ENCODE peak calls at places on chromosome 18, in nine cellular contexts. W is fibroblast of mammary gland, L is transverse colon, G is GM06990, Z is endothelial cell, V is neural crest cell, D is GM13976, U is HepG2, P is endodermal cell. T is an unnamed sample.

GRCh38 chr18:58091099-58091611 is 47.1 kb downstream of the NEDD4L start:
- DNase-seq in U (no peak), W (no peak), L (peak), P (no peak), D (no peak), Z (no peak), V (no peak), G (peak), T (peak)

GRCh38 chr18:3966246-3966984 is 488.7 kb downstream of the DLGAP1 start:
- DNase-seq in P (no peak), Z (no peak), U (no peak), G (no peak), L (no peak), D (no peak), W (peak), V (no peak), T (no peak)

GRCh38 chr18:76447268-76447890 is 47.7 kb downstream of the ZNF516 start:
- DNase-seq in L (no peak), P (no peak), G (no peak), D (no peak), V (no peak), Z (no peak), U (no peak), W (peak), T (no peak)

GRCh38 chr18:59871711-59872362 is 28.0 kb upstream of the PMAIP1 start:
- DNase-seq in Z (no peak), U (no peak), D (no peak), G (no peak), L (no peak), P (peak), W (no peak), V (no peak), T (no peak)

GRCh38 chr18:45161850-45162249 is 453.4 kb upstream of the SLC14A2 start:
- DNase-seq in U (no peak), G (peak), D (no peak), P (no peak), L (no peak), W (no peak), Z (no peak), V (no peak), T (no peak)

GRCh38 chr18:23779696-23780303 is 90.5 kb downstream of the LAMA3 start:
- DNase-seq in V (no peak), D (no peak), Z (no peak), L (no peak), G (no peak), P (peak), U (peak), W (peak), T (no peak)

GRCh38 chr18:49459404-49460171 is 857 bp downstream of the DYM start:
- DNase-seq in W (peak), L (no peak), P (no peak), D (peak), U (no peak), V (no peak), Z (no peak), G (no peak), T (no peak)

GRCh38 chr18:48990497-48991298 is 39.9 kb upstream of the SMAD7 start:
- DNase-seq in U (peak), Z (no peak), D (peak), G (no peak), P (peak), L (no peak), V (no peak), W (peak), T (peak)

GRCh38 chr18:59900222-59901128 is 679 bp downstream of the PMAIP1 start:
- DNase-seq in D (peak), Z (peak), L (peak), G (peak), W (peak), P (peak), V (peak), U (no peak), T (peak)

GRCh38 chr18:29560270-29560669 is 1383.3 kb upstream of the CDH2 start:
- DNase-seq in G (no peak), P (no peak), D (no peak), L (no peak), V (no peak), W (no peak), Z (no peak), U (no peak), T (no peak)

GRCh38 chr18:37536646-37537045 is 29.0 kb downstream of the CELF4 start:
- DNase-seq in G (no peak), U (no peak), P (no peak), L (no peak), Z (no peak), V (no peak), D (no peak), W (no peak), T (no peak)

GRCh38 chr18:35682282-35682867 is 100.8 kb downstream of the GALNT1 start:
- DNase-seq in Z (no peak), D (no peak), W (no peak), V (no peak), G (no peak), U (no peak), L (no peak), P (no peak), T (no peak)

GRCh38 chr18:43780782-43781340 is 503.6 kb upstream of the SYT4 start:
- DNase-seq in W (peak), V (no peak), G (no peak), Z (no peak), P (no peak), L (no peak), D (no peak), U (no peak), T (no peak)

GRCh38 chr18:66280470-66280869 is 323.4 kb downstream of the CDH19 start:
- DNase-seq in L (no peak), W (no peak), Z (no peak), U (no peak), D (no peak), P (no peak), V (no peak), G (no peak), T (no peak)

GRCh38 chr18:79439201-79440023 is 43.7 kb downstream of the NFATC1 start:
- DNase-seq in W (peak), L (no peak), Z (no peak), V (no peak), P (no peak), U (no peak), G (no peak), D (no peak), T (no peak)

GRCh38 chr18:13895505-13896033 is 19.8 kb downstream of the MC2R start:
- DNase-seq in V (no peak), Z (no peak), W (no peak), U (no peak), G (no peak), P (no peak), L (no peak), D (no peak), T (no peak)

GRCh38 chr18:23970161-23971153 is 44.1 kb upstream of the TTC39C start:
- DNase-seq in D (no peak), U (no peak), Z (no peak), P (no peak), W (no peak), G (no peak), L (no peak), V (no peak), T (no peak)

GRCh38 chr18:48643262-48643661 is 104.4 kb downstream of the CTIF start:
- DNase-seq in V (no peak), P (no peak), G (no peak), Z (no peak), D (no peak), L (no peak), U (no peak), W (no peak), T (no peak)

GRCh38 chr18:23798824-23799223 is 109.6 kb downstream of the LAMA3 start:
- DNase-seq in W (no peak), U (no peak), Z (no peak), L (no peak), G (no peak), V (no peak), P (no peak), D (no peak), T (no peak)

GRCh38 chr18:58993260-58993659 is 128.6 kb downstream of the ZNF532 start:
- DNase-seq in L (no peak), P (no peak), W (peak), U (no peak), Z (no peak), D (no peak), V (no peak), G (no peak), T (no peak)

GRCh38 chr18:66129248-66129647 is 378.4 kb downstream of the CDH7 start:
- DNase-seq in P (no peak), Z (no peak), U (no peak), W (no peak), V (no peak), L (no peak), G (no peak), D (no peak), T (no peak)

GRCh38 chr18:67139899-67140298 is 376.6 kb downstream of the DSEL start:
- DNase-seq in Z (no peak), G (no peak), L (no peak), D (no peak), V (no peak), P (no peak), U (no peak), W (no peak), T (no peak)

GRCh38 chr18:56043691-56044090 is 455.7 kb upstream of the TCF4 start:
- DNase-seq in U (no peak), W (no peak), L (no peak), P (peak), D (no peak), G (no peak), Z (no peak), V (peak), T (peak)

GRCh38 chr18:33020877-33021276 is 248.1 kb upstream of the KLHL14 start:
- DNase-seq in W (peak), V (no peak), P (no peak), U (no peak), L (no peak), Z (no peak), D (no peak), G (no peak), T (no peak)

GRCh38 chr18:32469691-32470131 is 971 bp downstream of the GAREM1 start:
- DNase-seq in D (peak), P (no peak), G (no peak), L (no peak), Z (no peak), V (no peak), U (no peak), W (peak), T (no peak)

GRCh38 chr18:52670903-52671302 is 330.9 kb downstream of the DCC start:
- DNase-seq in G (no peak), L (no peak), P (no peak), D (no peak), Z (no peak), V (no peak), W (peak), U (peak), T (peak)

GRCh38 chr18:47172476-47172875 is 3.7 kb downstream of the IER3IP1 start:
- DNase-seq in P (no peak), D (no peak), W (no peak), U (no peak), G (no peak), L (no peak), V (no peak), Z (no peak), T (no peak)

GRCh38 chr18:47260138-47260923 is 8.9 kb upstream of the SKOR2 start:
- DNase-seq in L (peak), Z (peak), U (peak), D (no peak), W (peak), G (no peak), P (peak), V (peak), T (no peak)

GRCh38 chr18:79599503-79599931 is 80.1 kb upstream of the CTDP1 start:
- DNase-seq in L (peak), U (no peak), D (no peak), V (no peak), W (peak), G (no peak), P (no peak), Z (no peak), T (no peak)

GRCh38 chr18:23099621-23100020 is 35.7 kb upstream of the CABLES1 start:
- DNase-seq in P (no peak), Z (no peak), L (peak), V (no peak), G (no peak), D (no peak), U (peak), W (no peak), T (peak)

GRCh38 chr18:48790226-48790863 is 160.4 kb downstream of the SMAD7 start:
- DNase-seq in V (no peak), U (no peak), W (no peak), G (no peak), D (no peak), P (peak), L (no peak), Z (no peak), T (peak)

GRCh38 chr18:48099481-48100167 is 169.2 kb upstream of the SMAD2 start:
- DNase-seq in D (no peak), G (no peak), W (no peak), V (no peak), P (no peak), Z (no peak), L (no peak), U (no peak), T (no peak)

GRCh38 chr18:10528439-10528838 is 2.6 kb downstream of the NAPG start:
- DNase-seq in V (no peak), L (no peak), Z (no peak), D (no peak), W (no peak), G (no peak), U (no peak), P (no peak), T (no peak)

GRCh38 chr18:28045176-28045810 is 131.6 kb downstream of the CDH2 start:
- DNase-seq in Z (no peak), G (no peak), L (no peak), U (no peak), W (peak), D (no peak), P (no peak), V (no peak), T (no peak)

GRCh38 chr18:31992836-31993575 is 25.6 kb upstream of the RNF125 start:
- DNase-seq in L (no peak), Z (peak), V (no peak), G (no peak), W (no peak), U (no peak), P (peak), D (no peak), T (no peak)

GRCh38 chr18:48263913-48264506 is 145.2 kb downstream of the ZBTB7C start:
- DNase-seq in D (no peak), W (peak), V (no peak), G (no peak), L (no peak), P (no peak), U (no peak), Z (no peak), T (no peak)

GRCh38 chr18:34121157-34121807 is 103.4 kb downstream of the NOL4 start:
- DNase-seq in U (peak), L (no peak), P (no peak), D (no peak), V (no peak), W (peak), G (no peak), Z (no peak), T (peak)

GRCh38 chr18:29780814-29781213 is 1261.7 kb downstream of the DSC3 start:
- DNase-seq in D (no peak), U (no peak), V (no peak), L (no peak), P (no peak), Z (no peak), G (no peak), W (no peak), T (no peak)

GRCh38 chr18:75208836-75209128 is 157 bp downstream of the PTGR3 start:
- DNase-seq in D (no peak), V (peak), L (no peak), U (no peak), W (no peak), P (peak), Z (no peak), G (no peak), T (no peak)

GRCh38 chr18:25979358-25979727 is 111.1 kb downstream of the SS18 start:
- DNase-seq in U (no peak), D (no peak), G (no peak), Z (no peak), P (no peak), W (no peak), L (no peak), V (no peak), T (no peak)

GRCh38 chr18:25974630-25975077 is 115.8 kb downstream of the SS18 start:
- DNase-seq in Z (no peak), U (no peak), G (no peak), D (no peak), P (no peak), L (no peak), V (no peak), W (no peak), T (no peak)
- TF ChIP-seq CTCF in Z (no peak), U (no peak), G (no peak), D (no peak), P (no peak), L (no peak), V (no peak), W (no peak), T (no peak)

GRCh38 chr18:39838831-39839230 is 2116.2 kb upstream of the PIK3C3 start:
- DNase-seq in Z (no peak), G (no peak), D (no peak), V (no peak), P (no peak), U (no peak), W (peak), L (no peak), T (no peak)

GRCh38 chr18:39834636-39835035 is 2120.4 kb upstream of the PIK3C3 start:
- DNase-seq in Z (no peak), U (no peak), W (no peak), P (no peak), L (no peak), G (no peak), D (no peak), V (no peak), T (no peak)

GRCh38 chr18:39839782-39840181 is 2115.3 kb upstream of the PIK3C3 start:
- DNase-seq in W (peak), D (no peak), P (no peak), Z (no peak), U (no peak), V (no peak), G (no peak), L (no peak), T (no peak)

GRCh38 chr18:39840406-39840805 is 2114.6 kb upstream of the PIK3C3 start:
- DNase-seq in L (no peak), P (no peak), V (no peak), G (no peak), U (no peak), D (no peak), Z (no peak), W (peak), T (no peak)

GRCh38 chr18:39835303-39836030 is 2119.6 kb upstream of the PIK3C3 start:
- DNase-seq in G (no peak), U (no peak), W (peak), D (no peak), V (no peak), L (no peak), P (no peak), Z (no peak), T (no peak)
- TF ChIP-seq CTCF in G (no peak), U (no peak), W (peak), D (no peak), V (no peak), L (no peak), P (peak), Z (no peak), T (no peak)

GRCh38 chr18:63320690-63321265 is 1.2 kb upstream of the BCL2 start:
- DNase-seq in Z (peak), W (peak), U (peak), L (peak), G (peak), P (peak), V (peak), D (peak), T (peak)
- TF ChIP-seq CTCF in Z (no peak), W (no peak), U (no peak), L (peak), G (peak), P (peak), V (peak), D (no peak), T (no peak)

GRCh38 chr18:8329186-8329771 is 280.0 kb upstream of the RAB12 start:
- DNase-seq in L (no peak), V (no peak), Z (no peak), U (peak), G (no peak), W (peak), P (no peak), D (no peak), T (peak)

GRCh38 chr18:8322486-8322885 is 286.8 kb upstream of the RAB12 start:
- DNase-seq in P (no peak), V (no peak), U (no peak), D (no peak), G (no peak), L (no peak), Z (no peak), W (no peak), T (no peak)

GRCh38 chr18:8319798-8320477 is 289.3 kb upstream of the RAB12 start:
- DNase-seq in V (no peak), Z (no peak), U (no peak), W (peak), L (no peak), D (no peak), G (no peak), P (no peak), T (no peak)

GRCh38 chr18:8326763-8327394 is 282.4 kb upstream of the RAB12 start:
- DNase-seq in P (no peak), W (no peak), Z (no peak), D (no peak), V (no peak), G (no peak), U (no peak), L (no peak), T (no peak)

GRCh38 chr18:8324343-8325065 is 284.7 kb upstream of the RAB12 start:
- DNase-seq in G (no peak), D (no peak), V (no peak), U (no peak), L (no peak), W (no peak), Z (no peak), P (no peak), T (no peak)
- TF ChIP-seq CTCF in G (no peak), D (no peak), V (no peak), U (peak), L (no peak), W (peak), Z (no peak), P (peak), T (no peak)

GRCh38 chr18:72772916-72773315 is 94.9 kb downstream of the NETO1 start:
- DNase-seq in Z (no peak), P (no peak), G (no peak), V (no peak), D (no peak), U (no peak), W (no peak), L (no peak), T (no peak)

DNA sequence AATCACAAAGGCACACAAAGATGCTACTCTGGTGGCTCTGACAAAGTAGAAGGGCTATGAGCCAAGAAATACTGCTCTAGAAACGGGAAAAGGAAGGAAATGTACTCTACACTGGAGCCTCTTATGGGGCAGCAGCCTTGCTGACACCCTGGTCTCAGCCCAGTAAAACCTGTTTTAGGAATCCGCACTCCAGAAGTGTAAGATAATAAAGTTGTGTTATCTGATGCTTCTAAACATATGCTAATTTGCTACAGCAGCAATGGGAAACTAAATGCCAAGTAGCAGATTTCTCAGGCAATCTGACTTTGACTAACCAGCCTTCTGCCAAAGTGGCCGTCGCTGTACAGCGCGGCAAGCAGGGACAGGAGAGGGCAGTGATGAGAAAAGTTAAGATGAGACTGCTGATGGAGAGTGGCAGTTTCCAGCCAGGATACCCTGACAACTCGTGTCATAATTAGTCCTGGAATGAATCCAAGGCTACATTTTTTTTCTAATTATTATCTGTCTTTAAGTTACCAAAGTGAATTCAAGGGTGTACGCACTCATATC is 99.0 kb downstream of the NETO1 start:
- DNase-seq in G (no peak), D (no peak), L (no peak), Z (no peak), W (no peak), V (no peak), U (no peak), P (peak), T (no peak)
- TF ChIP-seq CTCF in G (no peak), D (no peak), L (no peak), Z (no peak), W (no peak), V (no peak), U (peak), P (peak), T (no peak)

GRCh38 chr18:2139676-2140075 is 431.6 kb downstream of the METTL4 start:
- DNase-seq in U (no peak), P (no peak), D (no peak), V (no peak), G (no peak), W (peak), L (no peak), Z (no peak), T (no peak)

GRCh38 chr18:2135309-2135708 is 436.0 kb downstream of the METTL4 start:
- DNase-seq in G (no peak), U (no peak), V (no peak), P (no peak), Z (no peak), W (no peak), L (no peak), D (no peak), T (no peak)

GRCh38 chr18:2134364-2134763 is 436.9 kb downstream of the METTL4 start:
- DNase-seq in U (no peak), Z (no peak), P (no peak), W (no peak), D (no peak), V (no peak), L (no peak), G (no peak), T (no peak)
- TF ChIP-seq CTCF in U (no peak), Z (no peak), P (peak), W (no peak), D (no peak), V (no peak), L (no peak), G (no peak), T (no peak)

GRCh38 chr18:12328179-12328823 is 20.3 kb downstream of the TUBB6 start:
- DNase-seq in V (no peak), D (no peak), P (no peak), U (no peak), G (no peak), W (no peak), Z (no peak), L (no peak), T (no peak)
- TF ChIP-seq CTCF in V (peak), D (no peak), P (no peak), U (no peak), G (no peak), W (no peak), Z (peak), L (no peak), T (no peak)

GRCh38 chr18:73514449-73514848 is 633.2 kb downstream of the FBXO15 start:
- DNase-seq in W (no peak), G (no peak), D (no peak), P (no peak), L (no peak), V (no peak), U (no peak), Z (no peak), T (no peak)

GRCh38 chr18:73520229-73520628 is 627.4 kb downstream of the FBXO15 start:
- DNase-seq in W (peak), V (no peak), Z (peak), D (no peak), L (no peak), G (no peak), P (peak), U (peak), T (no peak)
- TF ChIP-seq CTCF in W (peak), V (peak), Z (peak), D (peak), L (no peak), G (no peak), P (peak), U (peak), T (no peak)

T was measured in Calu3.